ENCODE peak calls at places on chromosomes 7 and 10, in eight cellular contexts. X is iris pigment epithelial cell, H is kidney glomerular epithelial cell, S is colonic mucosa, C is GM23248, P is ecto neural progenitor cell, V is mammary epithelial cell, U is lung microvascular endothelial cell. N is an unnamed sample.

GRCh38 chr10:22219308-22219707 is 1.5 kb upstream of the EBLN1 start:
- DNase-seq in V (peak; percentile 51), C (peak; percentile 60), P (no peak), U (no peak), X (peak; percentile 26), H (no peak), S (no peak), N (no peak)

GRCh38 chr7:29039747-29040569 is 81.8 kb upstream of the TRIL start:
- DNase-seq in V (no peak), C (peak; percentile 22), U (peak; percentile 71), P (no peak), S (no peak), X (peak; percentile 27), H (no peak), N (no peak)

GRCh38 chr10:113052076-113052830 is 102.2 kb downstream of the TCF7L2 start:
- DNase-seq in X (no peak), H (no peak), U (peak; percentile 72), V (no peak), P (no peak), C (peak; percentile 54), S (no peak), N (no peak)

GRCh38 chr7:117837841-117838240 is 35.4 kb downstream of the CTTNBP2 start:
- DNase-seq in P (no peak), H (no peak), S (no peak), V (no peak), C (no peak), U (no peak), X (no peak), N (no peak)

GRCh38 chr7:135716677-135717238 is 11.2 kb downstream of the SLC13A4 start:
- DNase-seq in X (peak; percentile 81), H (no peak), S (no peak), V (peak; percentile 7), U (peak; percentile 41), P (no peak), C (peak; percentile 87), N (peak; percentile 20)

GRCh38 chr10:92407305-92408016 is 116.5 kb downstream of the MARCHF5 start:
- DNase-seq in H (no peak), C (no peak), S (no peak), P (peak; percentile 45), V (peak; percentile 62), X (peak; percentile 40), U (no peak), N (no peak)

GRCh38 chr10:86353506-86354485 is 12.8 kb downstream of the GRID1 start:
- DNase-seq in U (no peak), S (no peak), H (no peak), P (no peak), C (no peak), X (no peak), V (no peak), N (no peak)

GRCh38 chr7:69457912-69458491 is 140.3 kb upstream of the AUTS2 start:
- DNase-seq in U (peak; percentile 45), H (no peak), X (peak; percentile 1), P (peak; percentile 52), V (no peak), C (peak; percentile 46), S (no peak), N (no peak)

GRCh38 chr10:97736403-97736901 is 476 bp upstream of the ZFYVE27 start:
- DNase-seq in U (no peak), X (no peak), C (no peak), S (no peak), P (no peak), H (no peak), V (no peak), N (no peak)

GRCh38 chr7:12212051-12212485 is 974 bp downstream of the TMEM106B start:
- DNase-seq in V (no peak), H (no peak), X (peak; percentile 6), U (peak; percentile 20), P (no peak), C (peak; percentile 43), S (peak; percentile 21), N (no peak)

GRCh38 chr7:25770235-25770634 is 381.8 kb upstream of the NFE2L3 start:
- DNase-seq in V (no peak), P (no peak), U (no peak), C (no peak), S (no peak), X (no peak), H (no peak), N (no peak)

GRCh38 chr7:1854521-1855395 is 184.7 kb downstream of the ELFN1 start:
- DNase-seq in S (no peak), P (peak; percentile 46), V (no peak), U (no peak), X (no peak), C (no peak), H (no peak), N (no peak)

GRCh38 chr10:100755821-100756220 is 10.4 kb downstream of the PAX2 start:
- DNase-seq in H (no peak), V (no peak), U (no peak), C (no peak), X (no peak), S (no peak), P (no peak), N (no peak)

GRCh38 chr7:95906871-95907270 is 134.5 kb downstream of the DYNC1I1 start:
- DNase-seq in S (no peak), H (no peak), V (no peak), P (no peak), U (no peak), C (no peak), X (no peak), N (no peak)

GRCh38 chr7:22109761-22110160 is 164.1 kb upstream of the CDCA7L start:
- DNase-seq in U (peak; percentile 61), V (no peak), S (peak; percentile 44), H (no peak), C (peak; percentile 52), P (no peak), X (peak; percentile 60), N (no peak)

GRCh38 chr7:142323706-142324105 is 65.8 kb upstream of the PRSS58 start:
- DNase-seq in H (peak; percentile 9), U (peak; percentile 79), X (no peak), C (peak; percentile 36), S (no peak), P (peak; percentile 74), V (peak; percentile 9), N (no peak)

GRCh38 chr10:29392376-29393021 is 103.6 kb downstream of the LYZL1 start:
- DNase-seq in V (peak; percentile 19), C (peak; percentile 64), P (no peak), S (peak; percentile 31), U (peak; percentile 70), H (peak; percentile 63), X (peak; percentile 49), N (peak; percentile 10)

GRCh38 chr7:140476698-140477261 is 2.5 kb downstream of the MKRN1 start:
- DNase-seq in V (no peak), C (no peak), U (no peak), X (no peak), P (no peak), S (no peak), H (no peak), N (no peak)

GRCh38 chr10:122861724-122862161 is 16.1 kb upstream of the CUZD1 start:
- DNase-seq in S (no peak), U (peak; percentile 59), P (no peak), H (peak; percentile 72), C (peak; percentile 80), X (peak; percentile 83), V (peak; percentile 36), N (no peak)

GRCh38 chr10:102422586-102423129 is 2.0 kb downstream of the FBXL15 start:
- DNase-seq in U (peak; percentile 88), V (peak; percentile 66), P (peak; percentile 82), X (peak; percentile 79), S (peak; percentile 93), H (peak; percentile 39), C (peak; percentile 92), N (no peak)

GRCh38 chr10:133590970-133591359 is 25.6 kb upstream of the SYCE1 start:
- DNase-seq in U (no peak), C (no peak), S (no peak), H (no peak), P (no peak), X (no peak), V (no peak), N (no peak)

GRCh38 chr10:33655165-33655815 is 320.8 kb upstream of the NRP1 start:
- DNase-seq in S (no peak), P (no peak), U (no peak), V (no peak), C (no peak), H (no peak), X (no peak), N (no peak)

GRCh38 chr7:19203686-19204085 is 58.5 kb upstream of the FERD3L start:
- DNase-seq in X (peak; percentile 49), P (no peak), H (no peak), S (no peak), C (peak; percentile 17), V (no peak), U (no peak), N (no peak)

GRCh38 chr10:124999433-125000365 is 57.8 kb downstream of the ZRANB1 start:
- DNase-seq in V (no peak), P (no peak), U (peak; percentile 54), X (peak; percentile 81), S (peak; percentile 22), C (peak; percentile 96), H (no peak), N (peak; percentile 61)

GRCh38 chr10:119370046-119370770 is 162.8 kb downstream of the GRK5 start:
- DNase-seq in C (peak; percentile 97), S (no peak), P (no peak), V (no peak), H (no peak), X (peak; percentile 88), U (peak; percentile 58), N (peak; percentile 41)

GRCh38 chr10:68434657-68435056 is 27.6 kb upstream of the RUFY2 start:
- DNase-seq in H (no peak), U (no peak), S (no peak), X (peak; percentile 8), V (peak; percentile 72), C (no peak), P (no peak), N (no peak)

GRCh38 chr10:56508562-56508961 is 147.5 kb upstream of the ZWINT start:
- DNase-seq in H (no peak), V (no peak), X (no peak), S (no peak), P (no peak), U (no peak), C (no peak), N (no peak)

GRCh38 chr7:120743128-120743527 is 114.8 kb downstream of the TSPAN12 start:
- DNase-seq in V (no peak), H (no peak), S (no peak), P (no peak), X (no peak), C (peak; percentile 1), U (no peak), N (no peak)

GRCh38 chr7:139748936-139749335 is 28.9 kb downstream of the HIPK2 start:
- DNase-seq in V (no peak), S (no peak), U (no peak), C (no peak), X (no peak), P (no peak), H (no peak), N (no peak)

GRCh38 chr10:92699518-92700272 is 9.9 kb downstream of the HHEX start:
- DNase-seq in X (no peak), U (peak; percentile 40), C (peak; percentile 60), S (peak; percentile 26), V (peak; percentile 8), P (peak; percentile 48), H (no peak), N (no peak)

GRCh38 chr10:102243304-102243703 is 2.0 kb upstream of the PITX3 start:
- DNase-seq in U (no peak), X (peak; percentile 83), V (peak; percentile 67), C (peak; percentile 89), S (no peak), P (no peak), H (peak; percentile 17), N (no peak)

GRCh38 chr7:151592868-151593486 is 73.3 kb upstream of the RHEB start:
- DNase-seq in P (no peak), H (peak; percentile 98), V (peak; percentile 85), U (peak; percentile 26), X (peak; percentile 96), C (peak; percentile 96), S (no peak), N (peak; percentile 91)

GRCh38 chr7:149414745-149415390 is 46.0 kb downstream of the ZNF777 start:
- DNase-seq in H (peak; percentile 22), U (peak; percentile 58), V (peak; percentile 73), P (peak; percentile 92), X (peak; percentile 96), S (peak; percentile 30), C (peak; percentile 55), N (no peak)

GRCh38 chr10:71392292-71392691 is 4.4 kb upstream of the CDH23 start:
- DNase-seq in S (no peak), X (no peak), P (no peak), H (no peak), C (no peak), V (no peak), U (no peak), N (no peak)

N was measured in AG09309.